ENCODE peak calls at places on chromosomes 5 and 9, in ten cellular contexts. R is endothelial cell of umbilical vein, G is A549, U is tibial nerve, Y is HCT116, N is stomach, V is thoracic aorta, D is spleen, L is RWPE2, M is IMR-90. S is an unnamed sample. For H3K4me1, the result is how much of the 10 kb centered on the place peaks cover.

GRCh38 chr9:133377721-133378216 is 1.6 kb downstream of the STKLD1 start:
- DNase-seq in M (peak), R (no peak), G (no peak), Y (no peak), V (no peak), U (no peak), D (no peak), L (no peak), N (no peak), S (no peak)

GRCh38 chr9:96241391-96241809 is 60.6 kb downstream of the HSD17B3 start:
- DNase-seq in D (no peak), L (no peak), G (no peak), R (no peak), M (no peak), Y (peak), U (no peak), N (no peak), V (no peak), S (no peak)

GRCh38 chr5:63553069-63553468 is 409.2 kb downstream of the HTR1A start:
- DNase-seq in Y (no peak), L (no peak), R (no peak), V (no peak), N (no peak), G (no peak), D (no peak), U (no peak), M (no peak), S (no peak)

GRCh38 chr9:129485140-129485758 is 135.7 kb downstream of the C9orf50 start:
- DNase-seq in L (no peak), M (no peak), N (no peak), U (no peak), R (no peak), V (no peak), Y (no peak), G (no peak), D (no peak), S (no peak)

GRCh38 chr5:6905423-6905822 is 192.2 kb downstream of the TENT4A start:
- DNase-seq in G (no peak), L (no peak), N (no peak), M (no peak), D (no peak), U (peak), R (no peak), Y (no peak), V (no peak), S (no peak)

GRCh38 chr9:94837404-94837803 is 110.9 kb downstream of the AOPEP start:
- DNase-seq in G (no peak), N (no peak), V (no peak), D (no peak), Y (no peak), R (no peak), M (no peak), U (no peak), L (no peak), S (no peak)

GRCh38 chr5:129361441-129362025 is 98.6 kb upstream of the ADAMTS19 start:
- DNase-seq in R (peak), G (no peak), V (no peak), M (peak), Y (peak), N (no peak), D (no peak), L (no peak), U (no peak), S (no peak)

GRCh38 chr5:107517185-107517868 is 153.4 kb downstream of the EFNA5 start:
- DNase-seq in V (no peak), M (no peak), L (no peak), N (no peak), G (no peak), Y (no peak), R (no peak), U (no peak), D (no peak), S (no peak)

GRCh38 chr9:20304001-20304400 is 318.3 kb downstream of the MLLT3 start:
- DNase-seq in V (no peak), U (no peak), D (no peak), L (no peak), G (no peak), N (no peak), M (no peak), R (no peak), Y (no peak), S (no peak)

GRCh38 chr5:113122053-113122452 is 145.5 kb downstream of the DCP2 start:
- DNase-seq in V (no peak), D (no peak), Y (no peak), U (peak), N (no peak), M (peak), R (no peak), L (no peak), G (no peak), S (no peak)

GRCh38 chr9:20619492-20619860 is 2.8 kb downstream of the MLLT3 start:
- DNase-seq in V (no peak), R (no peak), L (no peak), D (no peak), Y (no peak), U (no peak), M (no peak), G (no peak), N (no peak), S (no peak)

GRCh38 chr5:172351240-172351778 is 67.7 kb upstream of the UBTD2 start:
- DNase-seq in N (no peak), U (no peak), R (no peak), L (no peak), M (no peak), D (no peak), V (no peak), G (no peak), Y (no peak), S (no peak)

GRCh38 chr5:139381837-139382361 is 1.2 kb downstream of the SLC23A1 start:
- DNase-seq in R (no peak), N (no peak), G (no peak), V (no peak), M (no peak), L (peak), U (no peak), D (peak), Y (no peak), S (no peak)

GRCh38 chr9:137880976-137881530 is 3.5 kb downstream of the CACNA1B start:
- DNase-seq in M (no peak), G (no peak), Y (no peak), L (no peak), U (no peak), R (no peak), V (no peak), N (no peak), D (no peak), S (no peak)

GRCh38 chr9:25904701-25905100 is 226.5 kb upstream of the TUSC1 start:
- DNase-seq in G (no peak), Y (no peak), U (no peak), L (no peak), V (no peak), R (no peak), M (no peak), D (no peak), N (no peak), S (no peak)

GRCh38 chr5:13831236-13831810 is 113.2 kb downstream of the DNAH5 start:
- DNase-seq in Y (no peak), G (no peak), U (no peak), V (no peak), R (no peak), M (peak), D (no peak), L (no peak), N (no peak), S (no peak)

GRCh38 chr9:563200-563599 is 278.3 kb upstream of the DMRT1 start:
- DNase-seq in U (no peak), L (no peak), R (no peak), G (no peak), M (no peak), Y (no peak), V (no peak), N (no peak), D (no peak), S (no peak)

GRCh38 chr5:62354028-62354874 is 48.2 kb downstream of the KIF2A start:
- DNase-seq in N (no peak), G (peak), U (peak), D (no peak), M (peak), L (no peak), Y (peak), R (peak), V (no peak), S (no peak)

GRCh38 chr9:14348241-14349140 is 34.5 kb upstream of the NFIB start:
- DNase-seq in Y (no peak), G (no peak), L (no peak), D (no peak), V (no peak), R (peak), U (no peak), M (no peak), N (no peak), S (no peak)

GRCh38 chr5:109644829-109645228 is 44.9 kb upstream of the MAN2A1 start:
- DNase-seq in L (no peak), D (no peak), R (no peak), G (no peak), U (no peak), N (no peak), Y (no peak), V (no peak), M (no peak), S (no peak)

GRCh38 chr5:139671096-139671841 is 23.1 kb downstream of the CXXC5 start:
- DNase-seq in U (no peak), R (no peak), D (peak), L (no peak), G (no peak), M (no peak), V (no peak), Y (no peak), N (no peak), S (no peak)

GRCh38 chr5:147426928-147427327 is 82.9 kb downstream of the DPYSL3 start:
- DNase-seq in U (no peak), N (no peak), D (no peak), L (no peak), R (no peak), G (no peak), Y (no peak), V (no peak), M (no peak), S (no peak)

GRCh38 chr9:104843644-104844226 is 79.8 kb downstream of the NIPSNAP3B start:
- DNase-seq in R (no peak), D (no peak), V (no peak), M (no peak), N (no peak), U (no peak), G (no peak), Y (no peak), L (no peak), S (no peak)

GRCh38 chr9:89564257-89564878 is 40.4 kb upstream of the GADD45G start:
- DNase-seq in R (peak), M (no peak), D (peak), U (no peak), Y (peak), G (no peak), V (no peak), L (no peak), N (no peak), S (no peak)

GRCh38 chr5:149240354-149240998 is 31.2 kb upstream of the AFAP1L1 start:
- DNase-seq in U (no peak), N (peak), R (no peak), D (peak), V (no peak), G (no peak), L (no peak), M (no peak), Y (no peak), S (peak)

GRCh38 chr5:23208959-23209431 is 298.4 kb upstream of the PRDM9 start:
- DNase-seq in R (no peak), M (peak), Y (no peak), V (no peak), L (no peak), N (no peak), U (no peak), D (no peak), G (peak), S (no peak)

GRCh38 chr5:37773809-37774208 is 66.0 kb downstream of the GDNF start:
- DNase-seq in M (no peak), V (no peak), L (no peak), Y (no peak), N (no peak), G (no peak), R (no peak), D (no peak), U (no peak), S (no peak)

GRCh38 chr5:166509085-166509484 is 1782.4 kb upstream of the WWC1 start:
- DNase-seq in G (no peak), V (no peak), M (no peak), N (no peak), U (no peak), Y (no peak), L (no peak), R (no peak), D (no peak), S (no peak)

DNA sequence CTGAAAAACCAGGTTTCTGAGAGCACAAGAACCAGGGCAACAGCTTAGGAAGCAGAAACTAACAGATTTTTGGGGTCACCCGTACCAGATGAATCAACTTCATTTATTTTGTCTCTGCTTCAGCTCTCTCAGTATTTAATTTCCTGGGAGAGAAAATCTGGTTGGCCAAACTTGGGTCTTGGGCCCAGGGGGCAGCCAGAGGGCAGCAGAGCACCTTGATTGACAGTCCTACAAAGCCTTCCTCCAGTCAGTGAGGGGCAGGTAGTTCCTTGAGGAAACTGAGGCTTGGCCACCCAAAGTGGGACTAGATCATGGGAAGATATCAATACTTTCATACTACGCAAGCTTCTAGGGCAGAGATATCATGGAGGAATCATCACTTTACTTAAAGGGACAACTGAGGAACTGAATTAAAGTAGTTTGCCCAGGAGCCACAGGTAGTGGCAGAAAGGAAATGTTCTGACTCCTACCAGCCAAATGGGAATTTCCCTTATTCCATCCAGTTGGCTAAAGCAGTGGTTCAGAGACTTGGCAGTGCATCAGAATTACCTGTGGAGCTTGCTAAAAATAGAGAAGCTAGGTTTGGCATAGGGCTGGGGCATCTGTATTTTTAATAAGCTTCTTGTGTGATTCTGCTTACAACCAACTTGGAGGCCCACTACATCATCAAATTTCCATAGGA is 21.5 kb upstream of the ARHGAP26 start:
- DNase-seq in R (peak), N (peak), D (peak), M (no peak), Y (no peak), G (no peak), L (no peak), U (no peak), V (no peak), S (no peak)
- TF ChIP-seq CTCF in R (peak), N (peak), D (peak), M (peak), Y (peak), G (peak), L (peak), U (peak), V (no peak), S (peak)

GRCh38 chr5:2748180-2748840 is 3.2 kb downstream of the IRX2 start:
- DNase-seq in G (no peak), R (no peak), Y (no peak), L (no peak), U (no peak), V (no peak), D (no peak), M (no peak), N (no peak), S (peak)
- H3K4me3 ChIP-seq in G (no peak), R (no peak), Y (no peak), L (no peak), U (no peak), V (no peak), D (no peak), M (no peak), N (peak), S (peak)

GRCh38 chr9:127979015-127979332 is 1.8 kb downstream of the EEIG1 start:
- DNase-seq in M (no peak), N (no peak), L (no peak), D (no peak), U (no peak), Y (no peak), V (no peak), R (no peak), G (no peak), S (no peak)
- H3K4me1 ChIP-seq in M (under half), N (half or more), L (under half), D (half or more), U (half or more), Y (under half), V (half or more), R (under half), G (half or more), S (under half)

GRCh38 chr9:122162415-122162814 is 2.7 kb downstream of the MORN5 start:
- DNase-seq in G (no peak), L (no peak), D (no peak), N (no peak), R (no peak), Y (no peak), M (no peak), U (no peak), V (no peak), S (no peak)

GRCh38 chr9:122158202-122158601 is 1.4 kb downstream of the NDUFA8 start:
- DNase-seq in U (no peak), R (peak), M (peak), G (peak), V (no peak), D (no peak), L (no peak), N (no peak), Y (peak), S (no peak)

GRCh38 chr9:122159925-122160246 is 178 bp downstream of the MORN5 start:
- DNase-seq in V (no peak), U (no peak), N (no peak), M (no peak), Y (no peak), L (no peak), G (no peak), D (no peak), R (no peak), S (no peak)

GRCh38 chr9:122164286-122164685 is 4.6 kb downstream of the MORN5 start:
- DNase-seq in V (no peak), M (no peak), R (no peak), L (no peak), G (no peak), D (no peak), U (no peak), Y (no peak), N (no peak), S (no peak)

GRCh38 chr9:122159026-122159924 is at the start of the genes MORN5 and NDUFA8:
- DNase-seq in Y (peak), D (peak), G (peak), R (peak), V (peak), L (peak), U (peak), M (peak), N (peak), S (peak)
- TF ChIP-seq CTCF in Y (peak), D (no peak), G (no peak), R (no peak), V (peak), L (no peak), U (peak), M (no peak), N (no peak), S (no peak)

GRCh38 chr5:162801235-162801634 is 636.2 kb upstream of the CCNG1 start:
- DNase-seq in G (no peak), L (no peak), R (no peak), V (no peak), N (no peak), D (no peak), U (no peak), Y (no peak), M (no peak), S (no peak)

GRCh38 chr5:162806195-162806594 is 631.2 kb upstream of the CCNG1 start:
- DNase-seq in N (no peak), D (no peak), U (no peak), R (no peak), G (no peak), Y (no peak), L (no peak), M (no peak), V (no peak), S (no peak)
- H3K4me3 ChIP-seq in N (no peak), D (no peak), U (no peak), R (no peak), G (no peak), Y (no peak), L (no peak), M (no peak), V (no peak), S (no peak)

GRCh38 chr9:135288054-135288453 is 191.5 kb upstream of the PPP1R26 start:
- DNase-seq in D (no peak), L (no peak), M (no peak), V (no peak), Y (no peak), R (no peak), U (no peak), G (no peak), N (no peak), S (no peak)

GRCh38 chr9:135290086-135290485 is 189.5 kb upstream of the PPP1R26 start:
- DNase-seq in D (peak), U (no peak), M (no peak), R (no peak), V (no peak), Y (no peak), G (no peak), N (peak), L (peak), S (no peak)

GRCh38 chr9:135288941-135289534 is 190.5 kb upstream of the PPP1R26 start:
- DNase-seq in U (no peak), L (no peak), N (no peak), D (peak), R (no peak), M (no peak), G (no peak), Y (peak), V (no peak), S (no peak)

GRCh38 chr9:135291165-135291564 is 188.4 kb upstream of the PPP1R26 start:
- DNase-seq in U (no peak), V (no peak), R (no peak), D (peak), M (no peak), G (no peak), Y (no peak), L (peak), N (no peak), S (no peak)

DNA sequence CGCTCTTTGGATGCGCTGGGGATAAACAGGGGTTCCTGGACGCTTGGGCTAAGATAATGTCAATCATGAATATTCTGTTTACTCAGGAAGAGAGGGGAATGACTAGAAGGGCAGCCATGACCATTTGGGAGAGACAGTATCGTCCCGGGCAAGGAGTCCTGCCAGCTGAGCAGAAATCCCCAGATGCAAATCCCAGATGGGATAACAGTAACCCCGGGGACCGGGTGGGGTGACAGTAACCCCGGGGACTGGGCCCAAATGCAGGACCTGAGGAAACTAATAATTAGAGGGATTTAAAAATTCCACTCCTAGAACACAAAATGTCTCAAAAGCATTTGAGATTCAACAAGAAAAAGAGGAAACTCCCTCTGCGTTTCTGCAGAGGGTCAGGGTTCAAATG is 189.0 kb upstream of the PPP1R26 start:
- DNase-seq in L (peak), R (no peak), Y (no peak), D (peak), V (no peak), U (no peak), M (no peak), G (no peak), N (no peak), S (no peak)
- H3K4me1 ChIP-seq in L (under half), R (under half), Y (under half), D (under half), V (under half), U (under half), M (under half), G (under half), N (under half), S (under half)

GRCh38 chr9:33742519-33742918 is 52.8 kb upstream of the PRSS3 start:
- DNase-seq in Y (peak), U (no peak), D (no peak), L (no peak), G (no peak), M (no peak), N (no peak), V (no peak), R (no peak), S (no peak)
- TF ChIP-seq CTCF in Y (peak), U (no peak), D (no peak), L (peak), G (peak), M (no peak), N (no peak), V (no peak), R (no peak), S (no peak)

S was measured in lung.